ENCODE peak calls at places on chromosomes 16 and 17, in four cellular contexts. P is sigmoid colon, T is psoas muscle, C is lower lobe of right lung. J is an unnamed sample.

GRCh38 chr16:57916735-57917450 is 54.0 kb downstream of the CNGB1 start:
- DNase-seq in P (no peak), T (no peak), C (no peak), J (no peak)

GRCh38 chr16:55508941-55509920 is at the start of gene LPCAT2:
- DNase-seq in P (peak), T (peak), C (peak), J (peak)

GRCh38 chr17:27939489-27940465 is 46.6 kb upstream of the LYRM9 start:
- DNase-seq in P (no peak), T (no peak), C (no peak), J (no peak)

GRCh38 chr17:55859518-55859917 is 108.7 kb downstream of the PCTP start:
- DNase-seq in P (no peak), T (no peak), C (no peak), J (no peak)

GRCh38 chr16:86492961-86493639 is 17.2 kb upstream of the FOXF1 start:
- DNase-seq in P (peak), T (no peak), C (no peak), J (no peak)

GRCh38 chr17:74490716-74491115 is 24.3 kb downstream of the CD300A start:
- DNase-seq in P (no peak), T (no peak), C (no peak), J (no peak)

GRCh38 chr16:50498756-50499155 is 49.4 kb upstream of the NKD1 start:
- DNase-seq in P (no peak), T (no peak), C (no peak), J (no peak)

GRCh38 chr17:546456-546855 is 168.2 kb downstream of the VPS53 start:
- DNase-seq in P (no peak), T (no peak), C (no peak), J (no peak)

DNA sequence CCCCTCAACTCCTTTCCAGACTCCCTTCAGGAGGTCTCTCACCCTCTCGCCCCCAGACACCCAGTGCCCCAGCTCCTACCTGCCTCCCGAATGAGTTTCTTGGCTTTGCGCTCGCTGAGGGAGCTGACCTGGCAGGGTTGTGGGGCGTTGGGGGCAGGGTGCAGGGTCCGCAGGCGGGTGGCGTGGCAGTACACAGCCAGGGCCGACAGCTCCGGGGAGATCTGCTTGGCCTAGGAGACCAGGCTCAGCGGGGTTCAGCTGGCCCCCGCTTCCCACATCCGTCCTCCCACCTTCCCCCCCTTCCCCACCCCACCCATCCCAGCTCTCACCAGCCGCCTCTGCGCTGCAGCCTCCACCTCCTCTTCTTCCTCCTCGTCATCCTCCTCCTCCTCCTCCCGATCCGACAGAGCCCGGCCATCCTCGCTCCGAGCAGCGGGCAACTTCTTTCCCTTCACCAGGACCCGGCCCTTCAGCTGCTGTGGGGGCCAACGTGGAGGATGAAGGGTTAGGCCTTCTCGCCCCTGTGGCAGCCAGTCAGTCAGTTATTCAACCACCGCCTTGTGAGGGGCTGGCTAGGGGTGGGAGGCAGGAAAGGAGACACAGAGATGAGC is 17.2 kb downstream of the PLCD3 start:
- DNase-seq in P (no peak), T (peak), C (no peak), J (no peak)
- TF ChIP-seq CTCF in P (no peak), T (no peak), C (no peak), J (no peak)

GRCh38 chr17:65917560-65917959 is 274.4 kb downstream of the CEP112 start:
- DNase-seq in P (no peak), T (no peak), C (no peak), J (no peak)
- H3K27ac ChIP-seq in P (no peak), T (no peak), C (no peak), J (no peak)

DNA sequence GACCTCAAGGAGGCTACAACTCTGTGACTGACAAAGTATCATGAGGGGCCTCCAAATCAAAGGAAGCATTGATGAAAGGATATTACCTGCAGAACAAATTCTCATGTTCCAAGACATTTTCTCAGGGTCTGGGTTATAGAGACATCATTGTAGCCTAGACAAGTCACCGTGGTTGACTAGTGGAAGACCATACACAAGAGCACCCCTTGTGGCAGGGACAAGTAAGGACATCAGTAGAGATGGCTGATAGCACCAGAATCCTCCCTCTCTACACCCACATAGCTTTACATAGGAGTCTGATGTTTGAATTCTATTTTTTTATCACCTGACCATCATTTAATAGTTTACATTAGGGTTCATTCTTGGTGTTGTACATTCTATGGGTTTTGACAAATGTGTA is 32.5 kb upstream of the CDH8 start:
- DNase-seq in P (no peak), T (no peak), C (no peak), J (peak)
- TF ChIP-seq CTCF in P (no peak), T (no peak), C (no peak), J (peak)

DNA sequence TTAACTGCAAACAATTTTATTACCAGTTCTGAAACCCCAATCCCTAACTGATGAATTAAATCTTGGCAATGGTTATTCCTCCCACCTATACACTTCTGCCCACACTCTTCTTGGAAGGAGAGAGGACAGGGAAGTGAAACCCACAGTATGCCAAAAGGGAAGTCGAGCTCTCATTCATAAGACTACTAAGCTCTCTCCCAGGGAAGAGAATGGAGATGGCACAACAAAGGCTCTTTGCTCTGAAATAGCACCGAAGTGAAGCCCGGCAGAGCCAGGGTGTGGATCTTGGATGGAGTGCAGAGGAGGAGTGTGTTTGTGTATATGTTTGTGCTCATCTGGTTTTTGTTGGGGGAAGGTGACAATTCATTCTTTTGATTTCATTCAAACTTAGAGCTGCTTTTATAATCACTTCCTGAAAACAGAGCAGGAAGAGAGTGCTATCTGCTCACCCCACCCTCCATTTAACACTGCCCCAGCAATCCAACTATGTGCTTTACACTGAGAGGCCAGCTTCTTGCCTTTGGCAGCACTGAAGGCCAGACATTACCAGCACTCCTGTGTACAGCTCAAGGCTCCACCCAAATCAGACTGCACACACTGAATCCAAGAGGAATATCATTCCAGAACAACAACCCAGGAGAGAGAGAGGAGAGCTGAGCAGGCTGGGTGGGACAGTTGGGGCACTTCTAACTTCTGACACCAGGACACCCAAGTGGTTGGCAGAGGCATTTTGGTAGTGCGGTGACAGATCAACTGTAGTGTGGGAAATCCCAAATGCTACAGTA is 68.8 kb downstream of the HIC1 start:
- DNase-seq in P (no peak), T (no peak), C (no peak), J (no peak)
- H3K27ac ChIP-seq in P (peak), T (peak), C (peak), J (no peak)